ENCODE peak calls at places on chromosomes 16 and 17, in eight cellular contexts. One of them, this sample, is unnamed.

GRCh38 chr17:73458191-73458590 is 146.4 kb upstream of the CDC42EP4 start:
- DNase-seq in EL: no peak
- DNase-seq in SW480: no peak
- DNase-seq in HCEC 1CT: no peak
- DNase-seq in GM04503: no peak
- DNase-seq in germinal center: no peak
- DNase-seq in GM10248: no peak
- DNase-seq in AG20443: no peak
- DNase-seq in this sample: no peak

GRCh38 chr17:65656390-65657250 is 95.2 kb upstream of the AXIN2 start:
- DNase-seq in SW480: peak
- DNase-seq in germinal center: no peak
- DNase-seq in EL: no peak
- DNase-seq in GM04503: no peak
- DNase-seq in GM10248: peak
- DNase-seq in HCEC 1CT: no peak
- DNase-seq in AG20443: no peak
- DNase-seq in this sample: no peak

GRCh38 chr16:77197747-77198146 is 1.5 kb upstream of the SYCE1L start:
- DNase-seq in germinal center: no peak
- DNase-seq in GM04503: no peak
- DNase-seq in AG20443: no peak
- DNase-seq in EL: no peak
- DNase-seq in SW480: no peak
- DNase-seq in HCEC 1CT: no peak
- DNase-seq in GM10248: no peak
- DNase-seq in this sample: no peak

GRCh38 chr17:55198690-55199370 is 65.9 kb upstream of the HLF start:
- DNase-seq in AG20443: no peak
- DNase-seq in GM04503: no peak
- DNase-seq in GM10248: no peak
- DNase-seq in HCEC 1CT: no peak
- DNase-seq in SW480: no peak
- DNase-seq in germinal center: no peak
- DNase-seq in EL: no peak
- DNase-seq in this sample: no peak

GRCh38 chr16:27272076-27272475 is 3.5 kb upstream of the NSMCE1 start:
- DNase-seq in HCEC 1CT: no peak
- DNase-seq in germinal center: no peak
- DNase-seq in SW480: no peak
- DNase-seq in GM04503: no peak
- DNase-seq in EL: no peak
- DNase-seq in GM10248: no peak
- DNase-seq in AG20443: no peak
- DNase-seq in this sample: no peak

GRCh38 chr16:68298907-68299515 is 11.7 kb downstream of the SLC7A6OS start:
- DNase-seq in AG20443: peak
- DNase-seq in GM04503: peak
- DNase-seq in germinal center: no peak
- DNase-seq in GM10248: no peak
- DNase-seq in HCEC 1CT: peak
- DNase-seq in SW480: no peak
- DNase-seq in EL: peak
- DNase-seq in this sample: no peak

GRCh38 chr17:28416703-28417311 is 10.8 kb upstream of the SLC46A1 start:
- DNase-seq in GM04503: no peak
- DNase-seq in AG20443: peak
- DNase-seq in EL: peak
- DNase-seq in HCEC 1CT: peak
- DNase-seq in germinal center: peak
- DNase-seq in SW480: peak
- DNase-seq in GM10248: peak
- DNase-seq in this sample: peak

GRCh38 chr17:80991645-80992076 is at the start of gene CHMP6:
- DNase-seq in EL: peak
- DNase-seq in HCEC 1CT: peak
- DNase-seq in germinal center: peak
- DNase-seq in SW480: peak
- DNase-seq in AG20443: peak
- DNase-seq in GM04503: no peak
- DNase-seq in GM10248: peak
- DNase-seq in this sample: peak

GRCh38 chr17:50364715-50365114 is 8.3 kb downstream of the MRPL27 start:
- DNase-seq in EL: peak
- DNase-seq in GM04503: no peak
- DNase-seq in germinal center: no peak
- DNase-seq in AG20443: peak
- DNase-seq in SW480: no peak
- DNase-seq in HCEC 1CT: peak
- DNase-seq in GM10248: no peak
- DNase-seq in this sample: no peak

GRCh38 chr16:24130494-24131085 is 125.5 kb upstream of the CACNG3 start:
- DNase-seq in GM04503: no peak
- DNase-seq in SW480: no peak
- DNase-seq in HCEC 1CT: no peak
- DNase-seq in GM10248: no peak
- DNase-seq in germinal center: no peak
- DNase-seq in AG20443: no peak
- DNase-seq in EL: no peak
- DNase-seq in this sample: no peak

This sample was measured in BE2C.